ENCODE peak calls at places on chromosomes 13 and 19, in six cellular contexts. K is H1, M is neuronal stem cell, F is mesenchymal stem cell, W is mesendoderm, R is H9. S is an unnamed sample.

GRCh38 chr13:27634231-27634630 is 12.5 kb downstream of the POLR1D start:
- DNase-seq in F (no peak), R (no peak), K (no peak), W (no peak), M (no peak), S (no peak)

GRCh38 chr19:4556574-4557185 is 2.8 kb downstream of the SEMA6B start:
- DNase-seq in W (peak), F (peak), K (peak), M (no peak), R (peak), S (no peak)

GRCh38 chr13:75308222-75308621 is 173.7 kb downstream of the TBC1D4 start:
- DNase-seq in W (no peak), K (no peak), F (no peak), R (no peak), M (no peak), S (peak)

GRCh38 chr19:34489175-34489574 is 7.6 kb downstream of the WTIP start:
- DNase-seq in K (no peak), R (no peak), F (no peak), W (no peak), M (no peak), S (no peak)

GRCh38 chr13:70893832-70894231 is 785.6 kb upstream of the KLHL1 start:
- DNase-seq in M (no peak), W (no peak), R (peak), K (no peak), F (peak), S (no peak)

GRCh38 chr13:35888327-35888940 is 242.7 kb downstream of the DCLK1 start:
- DNase-seq in F (no peak), R (no peak), W (peak), M (no peak), K (no peak), S (peak)

GRCh38 chr19:56823956-56824355 is 16.6 kb downstream of the PEG3 start:
- DNase-seq in K (no peak), M (no peak), W (no peak), F (no peak), R (no peak), S (no peak)

GRCh38 chr13:23378009-23378632 is 55.4 kb downstream of the SACS start:
- DNase-seq in K (no peak), M (no peak), F (peak), W (peak), R (no peak), S (peak)

GRCh38 chr19:33621811-33622504 is at the start of gene CHST8:
- DNase-seq in M (peak), K (peak), W (peak), R (peak), F (no peak), S (no peak)

GRCh38 chr19:45717983-45718650 is 12.6 kb downstream of the FBXO46 start:
- DNase-seq in F (peak), K (no peak), W (no peak), M (no peak), R (peak), S (no peak)

GRCh38 chr13:77329133-77330008 is 2.5 kb upstream of the MYCBP2 start:
- DNase-seq in F (peak), K (peak), M (peak), W (peak), R (peak), S (peak)

GRCh38 chr13:27261376-27261775 is 9.3 kb upstream of the RASL11A start:
- DNase-seq in M (no peak), K (no peak), F (no peak), R (no peak), W (no peak), S (no peak)

DNA sequence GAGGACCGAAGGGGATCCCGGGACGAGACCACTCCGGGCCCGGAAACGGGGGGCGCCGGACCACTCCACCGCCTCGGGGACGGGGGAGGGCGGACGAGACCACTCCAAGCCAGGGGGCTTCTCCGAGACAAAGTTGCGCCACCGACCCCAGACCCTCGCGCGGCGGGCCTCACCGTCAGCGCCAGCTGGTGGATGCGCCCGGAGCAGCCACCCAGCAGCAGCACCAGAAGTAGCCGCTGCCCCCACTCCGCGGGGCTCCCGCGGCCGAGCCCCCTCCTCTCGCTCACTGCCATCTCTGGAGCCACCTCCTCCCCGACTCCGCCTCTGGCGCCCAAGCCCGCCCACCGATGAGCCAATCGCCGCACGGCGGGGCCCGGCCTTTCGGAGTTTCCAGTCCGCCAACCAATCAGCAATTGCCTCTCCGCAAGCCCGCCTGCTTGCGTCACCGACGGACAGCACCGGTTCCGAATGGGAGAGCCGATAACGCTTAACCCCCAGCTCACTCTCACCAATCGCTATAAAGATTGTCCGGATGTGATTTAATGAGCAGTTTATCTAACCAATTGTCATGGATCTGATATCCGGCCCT is at the start of gene GPR108:
- DNase-seq in M (peak), K (peak), R (peak), W (peak), F (peak), S (peak)
- H2BK120ac ChIP-seq in M (no peak), K (no peak), R (no peak), W (peak), F (peak), S (peak)

DNA sequence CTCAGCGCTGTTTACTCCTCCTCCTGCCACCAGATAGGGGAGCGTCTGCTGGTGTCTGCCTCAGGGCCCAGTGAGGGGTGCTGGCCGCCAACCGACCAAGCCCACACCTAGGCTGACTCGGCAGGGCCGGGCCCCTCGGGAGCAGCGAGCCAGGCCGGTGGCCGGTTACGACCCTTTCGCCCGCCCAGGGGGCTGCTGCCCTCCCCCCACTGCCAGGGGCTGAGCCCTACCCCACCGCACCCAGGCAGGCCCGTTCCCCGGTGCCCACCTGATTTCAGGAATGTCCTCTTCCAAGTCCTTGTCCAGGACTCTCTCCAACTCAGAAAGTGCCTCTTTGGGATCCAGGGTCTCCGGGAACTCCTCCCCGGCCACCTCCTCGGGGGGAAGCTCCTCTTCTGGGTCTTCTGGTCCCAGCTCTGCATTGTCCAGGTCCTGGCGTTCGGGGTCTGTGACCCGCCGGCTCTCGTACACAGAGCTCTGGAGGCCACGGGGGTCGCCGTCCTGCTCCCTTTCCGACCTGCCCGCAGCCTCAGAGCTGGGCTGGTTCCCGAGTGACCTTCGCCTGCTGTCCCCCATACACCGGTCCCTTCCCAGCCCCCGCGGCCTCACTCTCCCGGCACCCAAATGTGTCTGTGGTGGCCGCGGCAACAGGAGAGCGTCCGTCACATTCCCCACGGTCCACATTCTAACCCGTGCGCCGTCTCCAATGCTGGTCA is 31.0 kb upstream of the MIER2 start:
- DNase-seq in W (no peak), M (no peak), R (no peak), K (no peak), F (no peak), S (no peak)
- H2BK15ac ChIP-seq in W (no peak), M (peak), R (no peak), K (no peak), F (no peak), S (no peak)

DNA sequence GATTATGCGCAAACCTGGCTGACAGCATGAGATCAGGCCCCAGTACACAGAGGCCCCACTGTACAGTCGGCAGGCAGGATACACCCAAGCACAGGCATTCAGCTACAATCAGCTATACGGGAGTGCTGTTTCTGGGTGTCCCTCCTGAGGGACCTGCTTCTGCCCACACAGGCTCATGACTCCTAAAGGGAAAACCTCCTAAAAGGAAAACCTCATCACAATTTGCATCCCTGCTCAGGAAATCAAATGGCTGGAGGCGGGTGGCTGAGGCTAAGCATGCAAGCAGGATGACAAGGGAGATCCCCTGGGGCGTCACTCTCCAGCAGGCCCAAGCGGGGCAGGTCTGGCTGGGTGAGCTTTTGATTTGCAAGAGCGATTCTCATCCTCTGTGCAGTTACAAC is 99.8 kb downstream of the CRYL1 start:
- DNase-seq in R (no peak), W (peak), M (no peak), K (no peak), F (no peak), S (no peak)
- H3K18ac ChIP-seq in R (no peak), W (no peak), M (no peak), K (no peak), F (no peak), S (no peak)

DNA sequence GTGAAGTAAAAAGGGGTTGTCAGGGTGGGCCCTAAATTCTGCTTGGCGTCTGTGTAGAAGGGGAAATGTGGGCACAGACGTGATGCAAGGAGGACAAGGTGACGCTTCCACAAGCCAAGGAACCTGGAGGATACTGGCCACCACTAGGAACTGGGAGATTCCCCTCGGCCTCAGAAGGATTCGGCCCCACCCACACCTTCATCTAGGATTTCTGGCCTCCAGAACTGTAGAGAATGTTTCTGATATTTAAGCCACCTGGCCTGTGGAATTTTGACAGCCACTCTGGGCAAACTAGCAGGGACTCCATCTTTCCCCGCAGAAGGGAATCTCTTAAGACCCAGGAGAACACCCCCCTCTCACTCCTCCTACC is 1.1 kb downstream of the PLEKHJ1 start:
- DNase-seq in W (no peak), R (no peak), F (no peak), M (no peak), K (no peak), S (no peak)
- H2BK120ac ChIP-seq in W (no peak), R (no peak), F (no peak), M (no peak), K (no peak), S (no peak)

DNA sequence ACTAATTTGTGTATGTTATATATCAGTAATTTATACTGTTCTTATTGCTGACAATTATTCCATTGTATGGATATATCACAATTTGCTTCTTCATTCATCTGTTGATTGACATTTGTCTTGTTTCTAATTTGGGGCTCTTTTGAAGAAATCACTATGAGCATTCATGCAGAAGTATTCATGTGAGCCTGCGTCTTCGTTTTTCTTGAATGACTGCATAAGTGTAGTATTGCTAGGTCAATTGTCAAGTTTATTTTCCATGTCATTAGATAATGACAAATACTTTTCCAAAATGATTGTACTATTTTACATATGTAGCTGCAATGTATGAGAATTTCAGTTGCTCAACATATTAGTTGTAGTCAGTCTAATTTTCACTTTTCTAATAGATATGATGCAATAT is 1796.9 kb downstream of the SLITRK5 start:
- DNase-seq in K (no peak), M (no peak), F (no peak), W (no peak), R (no peak), S (no peak)
- H2BK15ac ChIP-seq in K (no peak), M (no peak), F (no peak), W (no peak), R (no peak), S (no peak)

S was measured in IMR-90.